ENCODE peak calls at places on chromosomes 4 and X, in four cellular contexts. O is ovary, C is lung, D is GM06990. U is an unnamed sample.

GRCh38 chrX:121308276-121308805 is 260.9 kb downstream of the GLUD2 start:
- DNase-seq in C (no peak), D (peak), O (no peak), U (peak)

GRCh38 chr4:13173974-13174373 is 310.2 kb downstream of the RAB28 start:
- DNase-seq in C (peak), O (peak), D (no peak), U (peak)

GRCh38 chr4:30716158-30716557 is 4.0 kb upstream of the PCDH7 start:
- DNase-seq in D (no peak), O (no peak), C (no peak), U (no peak)

GRCh38 chr4:98659741-98660507 is 1.5 kb upstream of the TSPAN5 start:
- DNase-seq in C (no peak), O (no peak), D (no peak), U (no peak)

GRCh38 chr4:82437285-82438005 is 7.1 kb downstream of the ENOPH1 start:
- DNase-seq in C (no peak), O (no peak), D (no peak), U (no peak)

GRCh38 chr4:13151178-13151577 is 333.0 kb downstream of the RAB28 start:
- DNase-seq in D (no peak), O (no peak), C (no peak), U (peak)

GRCh38 chr4:185086053-185086452 is 57.0 kb upstream of the SLC25A4 start:
- DNase-seq in C (no peak), O (no peak), D (no peak), U (no peak)

GRCh38 chr4:7187297-7187592 is 5.1 kb upstream of the SORCS2 start:
- DNase-seq in D (no peak), O (no peak), C (no peak), U (no peak)

GRCh38 chr4:81260443-81261102 is 45.6 kb upstream of the PRKG2 start:
- DNase-seq in C (no peak), O (no peak), D (no peak), U (no peak)

GRCh38 chrX:40154229-40154852 is 56.6 kb upstream of the BCOR start:
- DNase-seq in O (peak), C (no peak), D (no peak), U (no peak)

GRCh38 chrX:139642241-139642927 is 65.6 kb downstream of the MCF2 start:
- DNase-seq in O (no peak), C (no peak), D (no peak), U (no peak)

GRCh38 chr4:78293841-78294301 is 236.7 kb downstream of the FRAS1 start:
- DNase-seq in D (no peak), O (no peak), C (no peak), U (no peak)

GRCh38 chr4:88137112-88137511 is 21.3 kb downstream of the ABCG2 start:
- DNase-seq in O (no peak), C (no peak), D (no peak), U (no peak)

GRCh38 chrX:44974462-44974861 is 101.5 kb downstream of the KDM6A start:
- DNase-seq in C (no peak), D (no peak), O (no peak), U (no peak)

GRCh38 chrX:14802943-14803710 is 69.7 kb downstream of the FANCB start:
- DNase-seq in C (no peak), D (no peak), O (no peak), U (no peak)

GRCh38 chrX:11137543-11138139 is 26.5 kb downstream of the HCCS start:
- DNase-seq in C (no peak), D (no peak), O (no peak), U (no peak)

GRCh38 chr4:121939690-121940089 is 12.2 kb downstream of the TRPC3 start:
- DNase-seq in C (no peak), O (no peak), D (no peak), U (no peak)

GRCh38 chrX:148588649-148589310 is 88.4 kb downstream of the AFF2 start:
- DNase-seq in O (no peak), C (no peak), D (no peak), U (no peak)

GRCh38 chrX:49039598-49040375 is 3.4 kb downstream of the TFE3 start:
- DNase-seq in O (peak), D (no peak), C (peak), U (peak)

DNA sequence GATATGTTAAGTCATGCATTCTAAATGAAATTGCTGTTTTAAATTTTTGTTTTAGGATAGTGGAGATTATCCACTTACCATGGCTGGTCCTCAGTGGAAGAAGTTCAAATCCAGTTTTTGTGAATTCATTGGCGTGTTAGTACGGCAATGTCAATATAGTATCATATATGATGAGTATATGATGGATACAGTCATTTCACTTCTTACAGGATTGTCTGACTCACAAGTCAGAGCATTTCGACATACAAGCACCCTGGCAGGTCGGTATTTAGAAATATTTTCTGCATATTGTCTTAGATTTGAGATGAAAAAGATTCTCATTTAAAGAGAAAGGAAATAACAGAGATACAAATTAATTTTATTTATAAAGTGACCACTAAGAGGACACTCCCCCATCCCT is 83.6 kb downstream of the STAG2 start:
- DNase-seq in D (no peak), C (no peak), O (no peak), U (no peak)
- H3K4me3 ChIP-seq in D (no peak), C (no peak), O (no peak), U (no peak)

GRCh38 chr4:2061208-2062131 is 2.3 kb downstream of the NAT8L start:
- DNase-seq in O (no peak), D (no peak), C (no peak), U (no peak)
- H3K4me3 ChIP-seq in O (no peak), D (no peak), C (no peak), U (no peak)

GRCh38 chr4:1229117-1229849 is 19.6 kb downstream of the CTBP1 start:
- DNase-seq in C (no peak), D (no peak), O (no peak), U (no peak)

GRCh38 chr4:1226598-1226997 is 22.3 kb downstream of the CTBP1 start:
- DNase-seq in C (no peak), D (no peak), O (no peak), U (no peak)

GRCh38 chr4:1226167-1226514 is 22.8 kb downstream of the CTBP1 start:
- DNase-seq in O (no peak), C (no peak), D (no peak), U (no peak)

GRCh38 chr4:1225272-1226166 is 23.4 kb downstream of the CTBP1 start:
- DNase-seq in O (no peak), D (no peak), C (no peak), U (no peak)

GRCh38 chr4:1227817-1228216 is 21.1 kb downstream of the CTBP1 start:
- DNase-seq in D (no peak), O (no peak), C (no peak), U (no peak)
- H3K4me3 ChIP-seq in D (no peak), O (no peak), C (no peak), U (no peak)

GRCh38 chrX:154000051-154000450 is 19.7 kb downstream of the IRAK1 start:
- DNase-seq in O (no peak), C (no peak), D (no peak), U (no peak)
- H3K4me3 ChIP-seq in O (no peak), C (no peak), D (no peak), U (no peak)

GRCh38 chr4:120066525-120067333 is at the start of gene MAD2L1:
- DNase-seq in O (peak), D (peak), C (peak), U (peak)

GRCh38 chr4:120062663-120063195 is 3.9 kb downstream of the MAD2L1 start:
- DNase-seq in D (no peak), C (no peak), O (no peak), U (no peak)

GRCh38 chr4:120066182-120066524 is 495 bp downstream of the MAD2L1 start:
- DNase-seq in D (no peak), O (no peak), C (no peak), U (no peak)

GRCh38 chr4:120070191-120070590 is 3.5 kb upstream of the MAD2L1 start:
- DNase-seq in C (no peak), O (no peak), D (no peak), U (no peak)

GRCh38 chr4:120064887-120065286 is 1.8 kb downstream of the MAD2L1 start:
- DNase-seq in O (no peak), D (no peak), C (no peak), U (no peak)
- H3K4me3 ChIP-seq in O (no peak), D (peak), C (no peak), U (no peak)

GRCh38 chrX:47523713-47524166 is 37.3 kb upstream of the ARAF start:
- DNase-seq in O (no peak), C (no peak), D (no peak), U (no peak)
- H3K4me3 ChIP-seq in O (peak), C (peak), D (peak), U (peak)

GRCh38 chr4:48194986-48195773 is 61.1 kb upstream of the TXK start:
- DNase-seq in C (no peak), O (no peak), D (peak), U (no peak)
- H3K4me3 ChIP-seq in C (no peak), O (no peak), D (peak), U (no peak)

DNA sequence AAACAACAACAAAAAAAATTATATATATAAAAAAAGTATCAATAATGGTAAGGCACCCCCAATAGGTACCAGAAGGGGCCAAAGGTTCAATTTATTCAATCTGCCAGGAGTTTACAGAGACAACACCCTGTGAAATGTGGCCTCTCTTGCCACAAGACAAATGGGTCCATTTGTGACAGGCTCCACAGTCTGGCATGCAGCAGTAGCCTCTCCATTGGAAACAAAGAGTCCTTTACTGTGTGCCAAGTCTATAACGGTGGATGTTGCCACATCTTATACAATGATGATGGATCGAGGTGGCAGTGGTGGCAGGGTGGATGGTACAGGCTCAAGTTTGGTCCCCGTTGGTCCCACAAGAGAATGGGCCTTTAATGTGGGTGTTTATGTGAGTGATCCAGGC is 70.1 kb upstream of the SH3RF1 start:
- DNase-seq in C (no peak), O (no peak), D (no peak), U (no peak)
- H3K4me3 ChIP-seq in C (no peak), O (no peak), D (no peak), U (no peak)

DNA sequence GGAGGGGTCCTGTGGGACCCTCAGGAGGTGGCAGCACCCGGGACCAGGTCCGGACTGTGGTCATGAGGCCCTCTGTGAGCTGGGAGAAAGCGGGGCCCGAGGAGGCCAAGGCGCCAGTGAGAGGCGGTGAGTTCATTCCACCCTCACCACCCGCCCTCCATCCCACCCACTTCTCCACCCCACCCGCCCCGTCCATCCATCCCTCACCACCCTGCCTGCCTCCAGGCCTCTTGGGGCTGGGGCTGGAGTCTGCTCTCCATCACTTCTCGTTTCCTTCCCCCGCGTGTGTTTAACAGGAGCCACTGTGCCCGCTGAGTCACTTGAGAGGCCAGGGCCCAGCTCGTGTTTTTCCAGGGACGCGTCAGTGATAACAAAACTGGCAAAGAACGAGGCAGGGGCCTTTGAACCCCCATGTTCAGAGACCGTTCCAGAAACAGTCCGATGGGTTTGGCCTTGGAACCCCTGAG is 6.2 kb downstream of the SH3TC1 start:
- DNase-seq in D (no peak), C (no peak), O (no peak), U (no peak)
- H3K4me3 ChIP-seq in D (no peak), C (no peak), O (no peak), U (no peak)

GRCh38 chr4:70754470-70754869 is 32.7 kb downstream of the RUFY3 start:
- DNase-seq in C (no peak), D (peak), O (no peak), U (no peak)
- H3K4me3 ChIP-seq in C (no peak), D (peak), O (no peak), U (no peak)

U was measured in transverse colon.